ENCODE peak calls at places on chromosomes 3 and 15, in six cellular contexts. G, X, Q, E, H and V are unnamed samples.

GRCh38 chr3:30779686-30780287 is 114.7 kb downstream of the GADL1 start:
- DNase-seq in G (peak; percentile 15), X (no peak), Q (no peak), E (peak; percentile 10), H (no peak), V (no peak)

GRCh38 chr3:174431717-174432116 is 427.4 kb upstream of the NAALADL2 start:
- DNase-seq in G (no peak), X (peak; percentile 37), Q (no peak), E (peak; percentile 57), H (no peak), V (no peak)

GRCh38 chr3:100562224-100562857 is 47.1 kb upstream of the ADGRG7 start:
- DNase-seq in G (no peak), X (no peak), Q (no peak), E (no peak), H (no peak), V (no peak)

GRCh38 chr3:56988874-56989433 is 71.5 kb upstream of the SPATA12 start:
- DNase-seq in G (peak; percentile 55), X (peak; percentile 78), Q (peak; percentile 58), E (peak; percentile 58), H (peak; percentile 84), V (no peak)

GRCh38 chr3:157135671-157136396 is 24.1 kb downstream of the CCNL1 start:
- DNase-seq in G (peak; percentile 24), X (peak; percentile 83), Q (no peak), E (peak; percentile 57), H (peak; percentile 67), V (no peak)

GRCh38 chr3:141840737-141841544 is 35.5 kb upstream of the ATP1B3 start:
- DNase-seq in G (no peak), X (peak; percentile 76), Q (no peak), E (peak; percentile 17), H (no peak), V (no peak)

GRCh38 chr3:44330444-44330843 is 8.1 kb upstream of the TCAIM start:
- DNase-seq in G (no peak), X (no peak), Q (no peak), E (no peak), H (no peak), V (no peak)

GRCh38 chr3:13655074-13655913 is 106.4 kb downstream of the FBLN2 start:
- DNase-seq in G (no peak), X (no peak), Q (no peak), E (no peak), H (peak; percentile 29), V (no peak)

GRCh38 chr3:180700941-180701340 is 21.7 kb upstream of the CCDC39 start:
- DNase-seq in G (no peak), X (peak; percentile 12), Q (no peak), E (no peak), H (no peak), V (no peak)

GRCh38 chr15:70289191-70289955 is 191.7 kb upstream of the TLE3 start:
- DNase-seq in G (no peak), X (no peak), Q (no peak), E (no peak), H (no peak), V (no peak)

GRCh38 chr3:183315739-183316138 is 62.7 kb downstream of the B3GNT5 start:
- DNase-seq in G (no peak), X (no peak), Q (no peak), E (no peak), H (no peak), V (no peak)

GRCh38 chr3:115351193-115351592 is 204.1 kb upstream of the ZBTB20 start:
- DNase-seq in G (no peak), X (no peak), Q (no peak), E (no peak), H (no peak), V (no peak)

GRCh38 chr3:139836656-139837464 is 98.1 kb upstream of the CLSTN2 start:
- DNase-seq in G (no peak), X (no peak), Q (no peak), E (no peak), H (no peak), V (no peak)

GRCh38 chr3:193243571-193243970 is 2.5 kb downstream of the PLAAT1 start:
- DNase-seq in G (no peak), X (no peak), Q (no peak), E (no peak), H (no peak), V (no peak)

GRCh38 chr3:193240850-193241706 is at the start of gene PLAAT1:
- DNase-seq in G (peak; percentile 88), X (peak; percentile 58), Q (no peak), E (no peak), H (peak; percentile 79), V (no peak)

GRCh38 chr3:193236990-193237389 is 4.0 kb upstream of the PLAAT1 start:
- DNase-seq in G (no peak), X (no peak), Q (no peak), E (no peak), H (no peak), V (no peak)

GRCh38 chr3:193240436-193240849 is 579 bp upstream of the PLAAT1 start:
- DNase-seq in G (no peak), X (no peak), Q (no peak), E (no peak), H (peak; percentile 27), V (no peak)
- H3K4me3 ChIP-seq in G (peak overlapping the region; percentile 65), X (peak overlapping the region; percentile 54), Q (peak overlapping the region; percentile 51), E (peak overlapping the region; percentile 61), H (peak overlapping the region; percentile 35), V (peak overlapping the region; percentile 54)

GRCh38 chr3:150928234-150928633 is 23.0 kb upstream of the MINDY4B start:
- DNase-seq in G (no peak), X (no peak), Q (no peak), E (no peak), H (no peak), V (no peak)
- TF ChIP-seq CTCF in G (no peak), X (no peak), Q (no peak), E (no peak), H (no peak), V (no peak)

DNA sequence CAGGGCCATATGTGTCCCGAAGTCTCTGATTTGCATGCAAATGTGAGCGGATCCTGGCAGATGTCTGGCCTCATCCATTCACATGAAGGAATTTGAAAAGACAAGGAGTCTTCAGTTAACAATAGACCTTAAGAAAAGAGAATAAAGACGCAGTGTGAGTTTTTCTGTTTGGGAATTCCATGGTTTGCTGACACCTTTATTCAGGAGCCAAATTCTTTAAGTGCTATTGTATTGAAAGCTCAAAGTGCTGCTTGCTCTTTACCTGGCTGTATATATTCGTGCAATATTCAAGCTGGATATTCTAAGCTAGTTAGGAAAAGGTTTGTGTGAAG is 2.2 kb downstream of the LRRN1 start:
- DNase-seq in G (no peak), X (no peak), Q (no peak), E (no peak), H (no peak), V (no peak)
- H3K4me3 ChIP-seq in G (no peak overlapping the region), X (peak overlapping the region; percentile 48), Q (no peak overlapping the region), E (no peak overlapping the region), H (no peak overlapping the region), V (no peak overlapping the region)

GRCh38 chr3:193118907-193119306 is 122.1 kb upstream of the PLAAT1 start:
- DNase-seq in G (no peak), X (no peak), Q (no peak), E (no peak), H (no peak), V (no peak)
- TF ChIP-seq CTCF in G (no peak), X (no peak), Q (no peak), E (no peak), H (no peak), V (no peak)

DNA sequence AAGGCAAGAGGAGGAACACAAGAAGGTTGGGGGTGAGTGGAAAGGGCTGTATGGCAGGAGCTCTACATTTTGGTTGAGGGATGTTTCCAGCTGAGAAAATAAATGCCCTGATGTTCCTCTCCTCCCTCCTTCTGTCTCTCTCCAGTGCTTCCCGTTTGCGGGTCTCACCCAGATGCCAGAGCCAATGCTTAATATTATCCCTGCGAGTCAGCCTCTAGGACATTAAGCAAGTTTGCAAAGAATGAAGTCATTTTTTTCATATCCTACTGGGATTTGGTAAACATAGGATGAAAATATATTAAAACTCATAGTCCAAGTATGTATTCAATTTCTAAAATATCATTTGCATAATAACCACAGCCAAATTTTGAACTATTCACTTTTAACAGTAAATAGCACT is 295.9 kb downstream of the CADM2 start:
- DNase-seq in G (no peak), X (peak; percentile 10), Q (no peak), E (no peak), H (no peak), V (no peak)
- H3K4me3 ChIP-seq in G (no peak overlapping the region), X (no peak overlapping the region), Q (no peak overlapping the region), E (no peak overlapping the region), H (no peak overlapping the region), V (no peak overlapping the region)

GRCh38 chr3:123013876-123014275 is 13.7 kb downstream of the SEMA5B start:
- DNase-seq in G (no peak), X (no peak), Q (no peak), E (no peak), H (no peak), V (no peak)

GRCh38 chr3:123011484-123011883 is 16.1 kb downstream of the SEMA5B start:
- DNase-seq in G (no peak), X (no peak), Q (no peak), E (no peak), H (no peak), V (no peak)

GRCh38 chr3:123019591-123019990 is 8.0 kb downstream of the SEMA5B start:
- DNase-seq in G (no peak), X (no peak), Q (no peak), E (no peak), H (no peak), V (no peak)

GRCh38 chr3:123012652-123013051 is 14.9 kb downstream of the SEMA5B start:
- DNase-seq in G (no peak), X (no peak), Q (no peak), E (no peak), H (no peak), V (no peak)

GRCh38 chr3:123015596-123015995 is 12.0 kb downstream of the SEMA5B start:
- DNase-seq in G (no peak), X (no peak), Q (no peak), E (no peak), H (no peak), V (no peak)
- TF ChIP-seq CTCF in G (no peak), X (no peak), Q (no peak), E (peak; percentile 11), H (no peak), V (peak; percentile 45)

GRCh38 chr3:69249001-69249400 is 126.6 kb upstream of the LMOD3 start:
- DNase-seq in G (no peak), X (no peak), Q (no peak), E (no peak), H (no peak), V (no peak)
- H3K4me3 ChIP-seq in G (no peak overlapping the region), X (no peak overlapping the region), Q (no peak overlapping the region), E (no peak overlapping the region), H (no peak overlapping the region), V (peak overlapping the region; percentile 66)

DNA sequence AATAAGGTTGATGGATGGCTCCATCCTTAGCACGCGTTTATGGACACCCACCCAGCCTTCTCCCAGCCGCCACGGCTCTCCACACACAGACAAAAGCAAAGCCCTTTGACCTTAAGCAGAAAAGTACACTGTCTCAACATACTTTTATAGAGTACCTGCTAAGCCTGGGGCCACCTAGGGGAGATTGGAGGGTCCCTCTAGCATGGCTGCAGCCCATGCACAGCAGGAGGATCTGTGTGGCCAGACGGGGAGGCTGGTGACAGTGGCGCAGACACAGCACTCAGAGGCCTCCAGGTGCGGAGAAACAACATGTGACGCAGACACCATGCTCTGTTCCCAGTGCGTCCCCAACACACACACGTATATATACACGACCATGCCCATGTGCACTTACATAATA is 174.9 kb downstream of the XXYLT1 start:
- DNase-seq in G (no peak), X (no peak), Q (no peak), E (no peak), H (no peak), V (no peak)
- TF ChIP-seq CTCF in G (no peak), X (no peak), Q (no peak), E (no peak), H (no peak), V (no peak)